ENCODE peak calls at places on chromosomes 2 and 18, in eight cellular contexts. E, V, K, J, U, A, C and R are unnamed samples.

GRCh38 chr2:2793925-2794324 is 462.9 kb upstream of the MYT1L start:
- DNase-seq in J (no peak), C (no peak), K (no peak), A (no peak), U (no peak), V (no peak), E (no peak), R (no peak)

GRCh38 chr2:239109041-239109915 is 261.4 kb downstream of the TWIST2 start:
- DNase-seq in A (no peak), K (no peak), V (no peak), E (no peak), C (peak; percentile 37), U (no peak), J (no peak), R (no peak)

GRCh38 chr2:82992948-82993347 is 1466.1 kb downstream of the SUCLG1 start:
- DNase-seq in C (no peak), V (no peak), A (no peak), U (no peak), K (no peak), E (no peak), J (no peak), R (no peak)

GRCh38 chr18:3051718-3052410 is 38.9 kb upstream of the LPIN2 start:
- DNase-seq in V (no peak), A (no peak), J (no peak), K (no peak), E (no peak), C (no peak), U (no peak), R (no peak)

GRCh38 chr18:56825312-56825711 is 174.2 kb downstream of the WDR7 start:
- DNase-seq in V (no peak), U (no peak), E (no peak), C (no peak), J (no peak), A (no peak), K (no peak), R (no peak)

GRCh38 chr18:39801848-39802247 is 2153.2 kb upstream of the PIK3C3 start:
- DNase-seq in E (no peak), U (no peak), K (no peak), J (no peak), A (no peak), C (no peak), V (no peak), R (no peak)

GRCh38 chr2:188785515-188785914 is 188.7 kb upstream of the COL3A1 start:
- DNase-seq in A (no peak), C (no peak), K (no peak), J (no peak), U (no peak), E (no peak), V (no peak), R (no peak)

GRCh38 chr2:190682168-190682567 is 33.3 kb downstream of the NAB1 start:
- DNase-seq in U (no peak), C (peak; percentile 52), K (no peak), J (no peak), A (no peak), E (no peak), V (no peak), R (no peak)

GRCh38 chr2:155377931-155378444 is 679.5 kb downstream of the KCNJ3 start:
- DNase-seq in K (no peak), V (no peak), C (no peak), U (peak; percentile 56), A (no peak), E (no peak), J (no peak), R (no peak)

GRCh38 chr2:190443778-190444481 is 35.8 kb downstream of the MFSD6 start:
- DNase-seq in U (no peak), K (no peak), A (no peak), E (no peak), J (no peak), C (peak; percentile 67), V (no peak), R (no peak)

GRCh38 chr2:203328735-203329549 is 748 bp downstream of the ABI2 start:
- DNase-seq in E (peak; percentile 53), C (peak; percentile 30), J (peak; percentile 54), V (peak; percentile 74), K (peak; percentile 59), A (peak; percentile 52), U (peak; percentile 27), R (no peak)

GRCh38 chr2:227862741-227863588 is 8.5 kb upstream of the DAW1 start:
- DNase-seq in J (no peak), E (no peak), A (no peak), C (peak; percentile 83), K (no peak), U (no peak), V (no peak), R (peak; percentile 58)

GRCh38 chr2:120436885-120437603 is 91.1 kb downstream of the INHBB start:
- DNase-seq in E (no peak), J (peak; percentile 77), U (peak; percentile 30), K (no peak), V (peak; percentile 73), C (peak; percentile 13), A (no peak), R (peak; percentile 33)

GRCh38 chr18:24315170-24315569 is 82.5 kb downstream of the OSBPL1A start:
- DNase-seq in E (no peak), A (no peak), U (no peak), V (no peak), J (no peak), C (peak; percentile 83), K (no peak), R (no peak)

GRCh38 chr2:20622296-20622686 is 28.6 kb downstream of the HS1BP3 start:
- DNase-seq in C (no peak), A (no peak), E (peak; percentile 35), V (no peak), U (no peak), J (no peak), K (no peak), R (no peak)

GRCh38 chr2:179521944-179522343 is 257.3 kb upstream of the SESTD1 start:
- DNase-seq in E (no peak), J (no peak), A (no peak), C (no peak), V (no peak), U (no peak), K (no peak), R (no peak)

GRCh38 chr2:200259577-200259957 is 46.9 kb upstream of the SPATS2L start:
- DNase-seq in C (no peak), V (no peak), K (no peak), E (no peak), U (no peak), A (no peak), J (no peak), R (no peak)

GRCh38 chr2:168643979-168644378 is 158.5 kb upstream of the NOSTRIN start:
- DNase-seq in A (no peak), J (no peak), C (peak; percentile 63), K (no peak), U (no peak), V (no peak), E (no peak), R (no peak)

GRCh38 chr2:66866331-66867037 is 431.6 kb downstream of the MEIS1 start:
- DNase-seq in U (no peak), E (no peak), A (no peak), K (no peak), V (no peak), C (no peak), J (no peak), R (no peak)

GRCh38 chr18:55346961-55347740 is 240.8 kb downstream of the TCF4 start:
- DNase-seq in C (no peak), A (no peak), V (no peak), K (no peak), J (no peak), E (no peak), U (no peak), R (no peak)

GRCh38 chr2:184596819-184597411 is 1.4 kb upstream of the ZNF804A start:
- DNase-seq in A (no peak), V (peak; percentile 26), E (no peak), C (peak; percentile 81), J (no peak), U (peak; percentile 54), K (peak; percentile 20), R (peak; percentile 96)

GRCh38 chr2:132651115-132652099 is 18.6 kb downstream of the LYPD1 start:
- DNase-seq in K (no peak), V (peak; percentile 77), E (no peak), J (no peak), A (no peak), U (peak; percentile 47), C (peak; percentile 71), R (peak; percentile 87)

GRCh38 chr2:132654968-132655367 is 15.0 kb downstream of the LYPD1 start:
- DNase-seq in C (no peak), U (no peak), A (no peak), K (no peak), E (no peak), J (no peak), V (no peak), R (no peak)

GRCh38 chr2:132652501-132652900 is 17.5 kb downstream of the LYPD1 start:
- DNase-seq in U (no peak), E (no peak), J (no peak), C (no peak), K (no peak), V (peak; percentile 27), A (no peak), R (peak; percentile 98)

GRCh38 chr2:132659331-132659730 is 10.7 kb downstream of the LYPD1 start:
- DNase-seq in C (no peak), V (no peak), U (no peak), E (no peak), A (no peak), J (no peak), K (no peak), R (no peak)

GRCh38 chr2:132656213-132656612 is 13.8 kb downstream of the LYPD1 start:
- DNase-seq in V (no peak), U (no peak), J (no peak), K (no peak), E (no peak), A (no peak), C (peak; percentile 48), R (no peak)
- H3K36me3 ChIP-seq in V (no peaks in the 10 kb centered on the region), U (no peaks in the 10 kb centered on the region), J (no peaks in the 10 kb centered on the region), K (peaks cover 49% of the 10 kb centered on the region), E (no peaks in the 10 kb centered on the region), A (no peaks in the 10 kb centered on the region), C (peaks cover 13% of the 10 kb centered on the region), R (peaks cover 60% of the 10 kb centered on the region)

GRCh38 chr2:95031726-95032116 is 6.2 kb downstream of the MAL start:
- DNase-seq in E (no peak), A (no peak), V (no peak), U (no peak), K (no peak), C (no peak), J (no peak), R (no peak)
- H3K4me1 ChIP-seq in E (no peaks in the 10 kb centered on the region), A (no peaks in the 10 kb centered on the region), V (no peaks in the 10 kb centered on the region), U (no peaks in the 10 kb centered on the region), K (peaks cover 5% of the 10 kb centered on the region), C (no peaks in the 10 kb centered on the region), J (no peaks in the 10 kb centered on the region), R (no peaks in the 10 kb centered on the region)

DNA sequence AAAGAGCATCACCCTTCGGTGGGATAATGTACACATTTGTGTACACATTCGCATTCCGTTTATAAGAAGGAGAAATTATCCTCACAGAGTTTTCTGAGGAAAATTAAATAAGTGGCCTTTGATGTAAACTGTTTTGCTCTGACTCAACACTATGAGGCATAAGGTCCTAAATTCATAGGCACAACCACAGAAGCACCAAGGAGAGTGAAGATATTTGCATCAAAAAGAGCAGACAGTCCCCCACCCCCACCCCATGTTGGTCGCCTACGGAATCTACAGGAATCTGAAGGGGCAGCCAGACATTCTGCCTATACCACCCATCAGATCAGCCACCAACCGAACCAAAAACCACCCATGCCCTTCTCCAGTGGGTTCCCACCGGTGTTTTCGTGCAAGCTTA is 33.0 kb downstream of the BCL11A start:
- DNase-seq in V (no peak), A (no peak), C (peak; percentile 61), E (no peak), J (no peak), K (no peak), U (no peak), R (no peak)
- H3K4me3 ChIP-seq in V (no peak overlapping the region), A (no peak overlapping the region), C (no peak overlapping the region), E (no peak overlapping the region), J (no peak overlapping the region), K (no peak overlapping the region), U (no peak overlapping the region), R (no peak overlapping the region)

GRCh38 chr2:73764945-73765344 is 15.0 kb downstream of the DUSP11 start:
- DNase-seq in K (no peak), E (no peak), A (no peak), V (no peak), U (no peak), C (no peak), J (no peak), R (no peak)
- H3K36me3 ChIP-seq in K (peaks cover 91% of the 10 kb centered on the region), E (peaks cover 96% of the 10 kb centered on the region), A (peaks cover 15% of the 10 kb centered on the region), V (peaks cover 21% of the 10 kb centered on the region), U (peaks cover 8% of the 10 kb centered on the region), C (peaks cover 49% of the 10 kb centered on the region), J (peaks cover 2% of the 10 kb centered on the region), R (peaks cover 79% of the 10 kb centered on the region)